ENCODE peak calls at places on chromosomes 11 and 22, in four cellular contexts. N, X, W and P are unnamed samples.

GRCh38 chr22:40922484-40923303 is 28.5 kb upstream of the RBX1 start:
- DNase-seq in N (peak; percentile 55), X (peak; percentile 74), W (peak; percentile 29), P (peak; percentile 72)

GRCh38 chr11:12728417-12728816 is 54.2 kb downstream of the TEAD1 start:
- DNase-seq in N (no peak), X (no peak), W (no peak), P (no peak)

GRCh38 chr11:3825473-3826154 is 15.1 kb downstream of the RHOG start:
- DNase-seq in N (no peak), X (no peak), W (no peak), P (no peak)

GRCh38 chr22:30453731-30454510 is 17.9 kb downstream of the SEC14L3 start:
- DNase-seq in N (peak; percentile 50), X (no peak), W (no peak), P (peak; percentile 48)

GRCh38 chr11:90204832-90205646 is 17.8 kb downstream of the CHORDC1 start:
- DNase-seq in N (peak; percentile 58), X (peak; percentile 64), W (peak; percentile 39), P (peak; percentile 70)

GRCh38 chr11:24779791-24780190 is 282.9 kb downstream of the LUZP2 start:
- DNase-seq in N (peak; percentile 29), X (no peak), W (no peak), P (peak; percentile 57)

GRCh38 chr11:116276051-116277044 is 496.4 kb downstream of the BUD13 start:
- DNase-seq in N (peak; percentile 91), X (peak; percentile 62), W (peak; percentile 72), P (peak; percentile 94)

GRCh38 chr11:82719316-82719715 is 14.3 kb downstream of the FAM181B start:
- DNase-seq in N (peak; percentile 13), X (no peak), W (no peak), P (no peak)

GRCh38 chr22:46546466-46547178 is 9.2 kb upstream of the CELSR1 start:
- DNase-seq in N (peak; percentile 17), X (no peak), W (no peak), P (no peak)

GRCh38 chr11:16097543-16097942 is 258.8 kb downstream of the SOX6 start:
- DNase-seq in N (peak; percentile 64), X (no peak), W (no peak), P (no peak)

GRCh38 chr11:67418476-67419281 is 3.2 kb downstream of the CARNS1 start:
- DNase-seq in N (no peak), X (no peak), W (no peak), P (no peak)

GRCh38 chr11:58395581-58395980 is 11.1 kb downstream of the OR5B3 start:
- DNase-seq in N (no peak), X (no peak), W (no peak), P (no peak)

GRCh38 chr11:90178751-90179150 is 44.1 kb downstream of the CHORDC1 start:
- DNase-seq in N (no peak), X (no peak), W (no peak), P (no peak)

GRCh38 chr11:19076744-19077589 is 16.4 kb upstream of the MRGPRX2 start:
- DNase-seq in N (peak; percentile 65), X (peak; percentile 48), W (peak; percentile 31), P (peak; percentile 69)

GRCh38 chr11:2737876-2738275 is 38.1 kb upstream of the KCNQ1OT1 start:
- DNase-seq in N (no peak), X (no peak), W (no peak), P (no peak)

GRCh38 chr11:69442012-69442806 is 39.3 kb upstream of the LINC01488 start:
- DNase-seq in N (no peak), X (no peak), W (no peak), P (no peak)

GRCh38 chr22:49936973-49937757 is 18.7 kb downstream of the CRELD2 start:
- DNase-seq in N (no peak), X (peak; percentile 32), W (no peak), P (no peak)

GRCh38 chr22:44179989-44180705 is 578 bp upstream of the PARVG start:
- DNase-seq in N (no peak), X (no peak), W (no peak), P (no peak)

GRCh38 chr11:70901951-70902521 is 350.3 kb downstream of the SHANK2 start:
- DNase-seq in N (no peak), X (no peak), W (no peak), P (no peak)

GRCh38 chr11:78840190-78840589 is 265.5 kb upstream of the NARS2 start:
- DNase-seq in N (no peak), X (no peak), W (no peak), P (no peak)

GRCh38 chr11:110110854-110111253 is 17.7 kb downstream of the ZC3H12C start:
- DNase-seq in N (no peak), X (no peak), W (no peak), P (no peak)

GRCh38 chr11:19419813-19420212 is 179.1 kb upstream of the E2F8 start:
- DNase-seq in N (no peak), X (no peak), W (no peak), P (no peak)

GRCh38 chr22:29702931-29703594 is 16.7 kb upstream of the CABP7 start:
- DNase-seq in N (peak; percentile 45), X (peak; percentile 72), W (no peak), P (peak; percentile 58)

GRCh38 chr22:19981171-19981960 is 35.3 kb downstream of the ARVCF start:
- DNase-seq in N (no peak), X (no peak), W (no peak), P (no peak)

GRCh38 chr11:30936476-30936875 is 350.3 kb upstream of the MPPED2 start:
- DNase-seq in N (no peak), X (no peak), W (no peak), P (no peak)

GRCh38 chr11:78380615-78381029 is 37.0 kb downstream of the GAB2 start:
- DNase-seq in N (peak; percentile 51), X (no peak), W (no peak), P (no peak)

GRCh38 chr11:123238297-123238696 is 43.2 kb upstream of the CLMP start:
- DNase-seq in N (no peak), X (no peak), W (no peak), P (no peak)

GRCh38 chr11:123233280-123233977 is 38.4 kb upstream of the CLMP start:
- DNase-seq in N (no peak), X (no peak), W (no peak), P (no peak)

GRCh38 chr11:123235117-123235686 is 40.2 kb upstream of the CLMP start:
- DNase-seq in N (peak; percentile 57), X (peak; percentile 18), W (peak; percentile 38), P (peak; percentile 78)

GRCh38 chr11:123233978-123234340 is 38.9 kb upstream of the CLMP start:
- DNase-seq in N (no peak), X (no peak), W (no peak), P (no peak)

DNA sequence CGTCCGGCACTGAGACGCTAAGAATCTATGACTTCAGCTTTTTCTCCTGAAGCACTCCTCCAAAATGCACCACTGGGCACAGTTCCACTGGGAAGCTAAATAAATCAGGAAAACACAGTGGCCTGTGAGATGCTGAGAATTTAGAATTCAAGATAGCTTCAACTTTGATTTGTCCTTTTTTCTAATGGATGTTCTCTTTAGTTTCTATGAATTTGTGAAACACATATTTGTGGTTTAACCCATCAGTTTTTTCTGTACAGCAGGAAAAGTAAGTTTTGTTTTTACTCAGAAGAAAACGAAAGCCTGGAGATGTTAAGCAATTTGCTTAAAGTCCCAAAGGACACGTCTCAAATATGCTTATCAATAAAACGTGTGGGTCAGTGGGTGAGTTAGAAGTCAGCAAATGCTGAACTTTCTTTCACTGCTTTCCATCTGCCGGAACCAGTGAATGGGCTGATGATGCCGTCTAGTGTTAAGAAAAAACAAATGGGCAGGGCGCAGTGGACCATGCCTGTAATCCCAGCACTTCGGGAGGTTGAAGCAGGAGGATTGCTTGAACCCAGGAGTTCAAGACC is 40.7 kb upstream of the CLMP start:
- DNase-seq in N (no peak), X (no peak), W (peak; percentile 43), P (no peak)
- TF ChIP-seq EZH2phosphoT487 in N (no peak), X (no peak), W (no peak), P (no peak)

DNA sequence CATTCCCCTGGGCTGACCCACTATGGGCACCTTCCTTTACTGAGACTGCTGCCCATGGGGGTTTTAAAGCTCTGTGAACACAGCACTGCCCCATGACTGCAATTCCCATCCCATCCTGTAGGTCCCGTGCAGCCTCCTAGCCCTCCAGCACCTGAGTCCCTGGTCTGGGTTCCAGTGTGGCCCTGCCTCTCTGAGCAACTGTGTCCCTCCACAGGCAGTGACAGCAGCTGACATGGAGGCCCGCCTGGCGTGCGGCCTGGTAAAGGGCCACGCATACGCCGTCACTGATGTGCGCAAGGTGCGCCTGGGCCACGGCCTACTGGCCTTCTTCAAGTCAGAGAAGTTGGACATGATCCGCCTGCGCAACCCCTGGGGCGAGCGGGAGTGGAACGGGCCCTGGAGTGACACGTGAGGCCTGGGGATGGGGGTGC is 12.6 kb downstream of the OMP start:
- DNase-seq in N (no peak), X (no peak), W (no peak), P (peak; percentile 75)
- TF ChIP-seq CTCF in N (peak; percentile 24), X (peak; percentile 43), W (no peak), P (peak; percentile 27)

GRCh38 chr11:121520243-121521144 is 67.7 kb upstream of the SORL1-AS1 start:
- DNase-seq in N (no peak), X (no peak), W (no peak), P (no peak)

GRCh38 chr11:121522043-121522941 is 69.5 kb upstream of the SORL1-AS1 start:
- DNase-seq in N (no peak), X (no peak), W (no peak), P (no peak)

GRCh38 chr11:121523581-121524232 is 70.9 kb upstream of the SORL1-AS1 start:
- DNase-seq in N (peak; percentile 27), X (no peak), W (no peak), P (no peak)

GRCh38 chr11:121524233-121524631 is 71.5 kb upstream of the SORL1-AS1 start:
- DNase-seq in N (no peak), X (no peak), W (no peak), P (no peak)

DNA sequence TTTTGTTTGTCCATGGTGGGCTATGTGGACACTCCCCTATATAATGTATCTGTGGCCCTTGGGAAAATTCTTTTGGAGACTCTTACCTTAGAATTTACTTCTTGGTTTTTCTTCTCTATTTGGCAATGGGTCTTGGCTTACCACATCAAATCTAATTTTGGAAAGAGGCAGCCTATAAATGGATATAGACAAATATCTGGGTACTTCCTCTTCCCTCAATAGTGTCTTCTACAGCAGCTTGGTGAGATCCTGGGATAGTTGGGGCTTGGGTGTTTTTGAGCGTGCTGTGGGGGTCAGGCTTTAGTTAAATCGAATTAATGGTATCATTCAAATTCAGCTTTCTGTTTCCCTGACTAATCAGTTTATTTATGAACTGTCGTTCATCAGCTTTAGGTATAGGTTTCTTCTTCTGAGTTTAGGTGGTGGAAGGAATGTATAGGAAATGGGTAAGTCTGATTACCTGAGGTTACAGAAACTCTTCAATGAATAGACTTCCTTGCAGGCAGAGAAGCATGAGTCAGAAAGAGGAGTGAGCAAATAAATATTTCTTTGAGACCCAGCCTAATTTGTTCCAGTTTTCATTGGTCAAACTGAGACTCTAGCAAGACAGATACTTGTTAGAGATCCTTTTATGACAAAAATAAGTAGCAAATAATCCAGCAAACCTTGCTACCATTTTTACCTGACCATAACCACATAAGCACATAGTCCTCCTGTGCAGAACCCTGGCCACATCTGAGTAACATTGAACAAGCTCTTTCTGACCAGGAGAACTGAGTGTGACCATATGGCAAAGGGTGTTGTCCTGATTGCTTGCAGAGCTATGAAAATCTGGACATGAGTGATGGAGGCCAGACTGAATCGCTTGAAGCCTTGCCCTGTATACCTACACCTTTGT is 68.6 kb upstream of the SORL1-AS1 start:
- DNase-seq in N (no peak), X (no peak), W (no peak), P (no peak)
- TF ChIP-seq EZH2phosphoT487 in N (no peak), X (no peak), W (no peak), P (no peak)

GRCh38 chr11:65454696-65455456 is 32.3 kb downstream of the NEAT1 start:
- DNase-seq in N (peak; percentile 92), X (peak; percentile 91), W (peak; percentile 85), P (peak; percentile 95)
- TF ChIP-seq CTCF in N (peak; percentile 28), X (peak; percentile 70), W (no peak), P (no peak)